ENCODE peak calls at places on chromosome 7, in six cellular contexts. Z is HCT116, E is cardiac muscle cell, H is RCC 7860, N is fibroblast of pulmonary artery, F is A673. T is an unnamed sample.

GRCh38 chr7:88001744-88002530 is 67.9 kb downstream of the ADAM22 start:
- DNase-seq in Z (no peak), E (no peak), H (no peak), N (no peak), F (no peak), T (no peak)

GRCh38 chr7:74173074-74173473 is 1.1 kb upstream of the EIF4H start:
- DNase-seq in Z (no peak), E (no peak), H (no peak), N (no peak), F (no peak), T (no peak)

GRCh38 chr7:25752967-25753791 is 398.8 kb upstream of the NFE2L3 start:
- DNase-seq in Z (no peak), E (no peak), H (no peak), N (no peak), F (no peak), T (no peak)

GRCh38 chr7:151058766-151059361 is 525 bp upstream of the SLC4A2 start:
- DNase-seq in Z (no peak), E (peak), H (peak), N (no peak), F (no peak), T (no peak)

GRCh38 chr7:17696422-17696821 is 243.9 kb downstream of the SNX13 start:
- DNase-seq in Z (no peak), E (peak), H (peak), N (peak), F (no peak), T (no peak)

GRCh38 chr7:68224041-68224534 is 1227.5 kb downstream of the TYW1 start:
- DNase-seq in Z (no peak), E (no peak), H (no peak), N (no peak), F (peak), T (peak)

GRCh38 chr7:145331076-145331475 is 495.2 kb upstream of the TPK1 start:
- DNase-seq in Z (no peak), E (no peak), H (no peak), N (no peak), F (no peak), T (no peak)

GRCh38 chr7:127114739-127115265 is 137.9 kb downstream of the GRM8 start:
- DNase-seq in Z (no peak), E (no peak), H (no peak), N (no peak), F (no peak), T (no peak)

GRCh38 chr7:120862987-120863386 is 5.0 kb upstream of the TSPAN12 start:
- DNase-seq in Z (no peak), E (peak), H (no peak), N (no peak), F (no peak), T (no peak)

GRCh38 chr7:85023066-85023687 is 163.7 kb downstream of the SEMA3D start:
- DNase-seq in Z (peak), E (peak), H (peak), N (peak), F (peak), T (no peak)

GRCh38 chr7:141562036-141562435 is 10.8 kb downstream of the AGK start:
- DNase-seq in Z (no peak), E (no peak), H (no peak), N (no peak), F (no peak), T (no peak)

GRCh38 chr7:82268632-82269031 is 174.9 kb downstream of the CACNA2D1 start:
- DNase-seq in Z (no peak), E (peak), H (no peak), N (peak), F (no peak), T (no peak)

GRCh38 chr7:2459674-2460073 is 16.5 kb downstream of the GRIFIN start:
- DNase-seq in Z (no peak), E (no peak), H (no peak), N (no peak), F (no peak), T (no peak)

GRCh38 chr7:35985126-35985754 is 167.8 kb upstream of the EEPD1 start:
- DNase-seq in Z (peak), E (peak), H (peak), N (peak), F (peak), T (peak)

GRCh38 chr7:150949564-150949963 is 28.6 kb downstream of the KCNH2 start:
- DNase-seq in Z (no peak), E (no peak), H (no peak), N (no peak), F (no peak), T (peak)

GRCh38 chr7:51346136-51346535 is 29.5 kb upstream of the COBL start:
- DNase-seq in Z (no peak), E (no peak), H (no peak), N (no peak), F (no peak), T (no peak)

GRCh38 chr7:8386926-8387550 is 46.4 kb upstream of the NXPH1 start:
- DNase-seq in Z (no peak), E (no peak), H (no peak), N (no peak), F (no peak), T (no peak)

GRCh38 chr7:106239406-106239805 is 45.4 kb downstream of the NAMPT start:
- DNase-seq in Z (no peak), E (no peak), H (no peak), N (no peak), F (no peak), T (no peak)

GRCh38 chr7:54260868-54261475 is 281.2 kb upstream of the VSTM2A start:
- DNase-seq in Z (no peak), E (no peak), H (peak), N (peak), F (no peak), T (no peak)

GRCh38 chr7:23074443-23075244 is 30.9 kb upstream of the KLHL7 start:
- DNase-seq in Z (no peak), E (peak), H (no peak), N (no peak), F (no peak), T (no peak)

GRCh38 chr7:47474937-47475879 is 106.7 kb downstream of the TNS3 start:
- DNase-seq in Z (peak), E (peak), H (peak), N (peak), F (no peak), T (peak)